ENCODE peak calls at places on chromosomes 12 and 14, in nine cellular contexts. A is stimulated activated CD8-positive, alpha-beta memory T cell treated with anti-CD3 and anti-CD28 coated beads, Interleukin-4, amount 100 ng/mL, for 48 hours; I is lower lobe of right lung; Q is stimulated activated CD4-positive, alpha-beta T cell treated with anti-CD3 and anti-CD28 coated beads, TNF-alpha, amount 100 ng/mL, for 24 hours; E is caudate nucleus; B is stimulated activated effector memory CD8-positive, alpha-beta T cell treated with anti-CD3 and anti-CD28 coated beads, Interleukin-12 subunit alpha, Interleukin-12 subunit beta, amount 100 ng/mL, for 72 hours; U is ovary; K is pons; P is GM04504. V is an unnamed sample.

GRCh38 chr14:100170880-100171279 is 11.4 kb upstream of the DEGS2 start:
- DNase-seq in A (no peak), P (no peak), Q (no peak), B (no peak), U (no peak), E (no peak), I (no peak), K (no peak), V (no peak)

GRCh38 chr14:72332054-72332453 is 399.8 kb downstream of the RGS6 start:
- DNase-seq in A (no peak), I (no peak), B (no peak), E (no peak), U (peak), K (peak), P (no peak), Q (no peak), V (no peak)

GRCh38 chr14:54207075-54207474 is 189.7 kb upstream of the CDKN3 start:
- DNase-seq in K (no peak), I (no peak), E (no peak), Q (no peak), A (no peak), U (no peak), P (no peak), B (no peak), V (no peak)

GRCh38 chr12:6946033-6946919 is 2.5 kb downstream of the C12orf57 start:
- DNase-seq in Q (peak), E (no peak), B (no peak), U (peak), I (peak), A (peak), K (no peak), P (no peak), V (no peak)

GRCh38 chr14:91048676-91049075 is 11.8 kb downstream of the RPS6KA5 start:
- DNase-seq in K (no peak), U (no peak), Q (no peak), E (no peak), A (no peak), I (no peak), P (no peak), B (no peak), V (no peak)

GRCh38 chr12:40312982-40313576 is 88.3 kb downstream of the LRRK2 start:
- DNase-seq in Q (no peak), P (no peak), K (no peak), A (no peak), B (no peak), U (no peak), E (no peak), I (no peak), V (no peak)

GRCh38 chr14:78448483-78449094 is 278.4 kb downstream of the NRXN3 start:
- DNase-seq in A (peak), Q (peak), E (peak), I (no peak), P (no peak), B (peak), K (peak), U (no peak), V (peak)

GRCh38 chr14:38605193-38606114 is 349.6 kb upstream of the CLEC14A start:
- DNase-seq in I (no peak), P (no peak), Q (no peak), U (no peak), E (no peak), B (no peak), A (no peak), K (no peak), V (no peak)

GRCh38 chr12:26768611-26769603 is 64.1 kb downstream of the ITPR2 start:
- DNase-seq in Q (no peak), A (no peak), B (no peak), E (no peak), P (no peak), K (no peak), I (no peak), U (no peak), V (no peak)

GRCh38 chr12:53748072-53748840 is 3.5 kb downstream of the CISTR start:
- DNase-seq in P (no peak), U (no peak), B (no peak), E (peak), I (no peak), Q (no peak), A (no peak), K (no peak), V (no peak)

GRCh38 chr12:4154672-4155225 is 118.8 kb upstream of the CCND2 start:
- DNase-seq in E (no peak), Q (no peak), A (peak), P (no peak), B (no peak), K (no peak), I (no peak), U (no peak), V (no peak)

V was measured in nucleus accumbens.